ENCODE peak calls at places on chromosomes 13 and 19, in nine cellular contexts. L is lower lobe of right lung, S is astrocyte of the cerebellum, T is cardiac muscle cell, Q is esophagus muscularis mucosa, V is HFF-Myc, G is sigmoid colon, N is astrocyte, O is thyroid gland. R is an unnamed sample.

GRCh38 chr13:76723551-76724232 is 162.5 kb downstream of the KCTD12 start:
- DNase-seq in L (peak), S (peak), T (peak), Q (no peak), V (peak), G (no peak), N (peak), O (no peak), R (peak)

GRCh38 chr13:78910147-78910546 is 251.2 kb upstream of the OBI1 start:
- DNase-seq in L (no peak), S (no peak), T (no peak), Q (no peak), V (no peak), G (no peak), N (no peak), O (no peak), R (no peak)

GRCh38 chr13:67228909-67229308 is 1.2 kb downstream of the PCDH9 start:
- DNase-seq in L (no peak), S (no peak), T (peak), Q (no peak), V (no peak), G (no peak), N (peak), O (no peak), R (no peak)

GRCh38 chr19:575527-576506 is 3.4 kb downstream of the BSG start:
- DNase-seq in L (no peak), S (no peak), T (peak), Q (no peak), V (no peak), G (peak), N (peak), O (peak), R (no peak)

GRCh38 chr19:48249502-48250014 is 6.2 kb downstream of the CARD8 start:
- DNase-seq in L (peak), S (no peak), T (peak), Q (no peak), V (no peak), G (peak), N (no peak), O (peak), R (no peak)

GRCh38 chr19:13794388-13794751 is 873 bp upstream of the ZSWIM4 start:
- DNase-seq in L (peak), S (peak), T (peak), Q (peak), V (peak), G (peak), N (peak), O (peak), R (no peak)

GRCh38 chr19:39544201-39544903 is 4.4 kb upstream of the EID2 start:
- DNase-seq in L (no peak), S (no peak), T (peak), Q (no peak), V (no peak), G (no peak), N (no peak), O (no peak), R (no peak)

GRCh38 chr19:4575978-4576933 is 16.8 kb upstream of the SEMA6B start:
- DNase-seq in L (no peak), S (no peak), T (peak), Q (no peak), V (no peak), G (peak), N (peak), O (peak), R (no peak)

GRCh38 chr19:11539495-11540365 is 1.1 kb downstream of the CNN1 start:
- DNase-seq in L (no peak), S (no peak), T (peak), Q (no peak), V (no peak), G (peak), N (no peak), O (no peak), R (no peak)

GRCh38 chr19:36049080-36049698 is 4.9 kb downstream of the THAP8 start:
- DNase-seq in L (no peak), S (no peak), T (no peak), Q (no peak), V (no peak), G (no peak), N (no peak), O (no peak), R (no peak)

GRCh38 chr13:72774019-72774418 is 7.7 kb downstream of the DIS3 start:
- DNase-seq in L (no peak), S (no peak), T (peak), Q (no peak), V (no peak), G (no peak), N (peak), O (no peak), R (no peak)

GRCh38 chr13:80458546-80458945 is 117.6 kb upstream of the SPRY2 start:
- DNase-seq in L (no peak), S (no peak), T (no peak), Q (no peak), V (no peak), G (no peak), N (no peak), O (no peak), R (no peak)

GRCh38 chr13:82344867-82345266 is 1537.4 kb downstream of the SLITRK1 start:
- DNase-seq in L (no peak), S (no peak), T (no peak), Q (no peak), V (no peak), G (no peak), N (no peak), O (no peak), R (no peak)

GRCh38 chr19:56155124-56155687 is 14.1 kb downstream of the ZNF444 start:
- DNase-seq in L (no peak), S (no peak), T (peak), Q (no peak), V (no peak), G (no peak), N (no peak), O (no peak), R (no peak)

GRCh38 chr13:40316301-40316700 is 350.1 kb downstream of the FOXO1 start:
- DNase-seq in L (no peak), S (no peak), T (no peak), Q (peak), V (no peak), G (no peak), N (no peak), O (no peak), R (no peak)

GRCh38 chr13:77751513-77752456 is 54.3 kb downstream of the SLAIN1 start:
- DNase-seq in L (peak), S (peak), T (peak), Q (no peak), V (peak), G (no peak), N (peak), O (peak), R (peak)

GRCh38 chr13:52361225-52361624 is 44.7 kb downstream of the THSD1 start:
- DNase-seq in L (no peak), S (no peak), T (no peak), Q (no peak), V (no peak), G (no peak), N (no peak), O (no peak), R (no peak)

GRCh38 chr19:49196527-49197240 is 39.1 kb downstream of the TRPM4 start:
- DNase-seq in L (peak), S (no peak), T (peak), Q (no peak), V (no peak), G (peak), N (no peak), O (peak), R (no peak)

GRCh38 chr13:95276119-95276505 is 25.1 kb downstream of the ABCC4 start:
- DNase-seq in L (no peak), S (no peak), T (no peak), Q (no peak), V (no peak), G (peak), N (no peak), O (no peak), R (no peak)

GRCh38 chr19:18731562-18732008 is 48.1 kb downstream of the CRTC1 start:
- DNase-seq in L (no peak), S (no peak), T (peak), Q (no peak), V (no peak), G (no peak), N (peak), O (no peak), R (no peak)

GRCh38 chr13:64688893-64689677 is 2541.1 kb downstream of the PCDH9 start:
- DNase-seq in L (no peak), S (no peak), T (no peak), Q (no peak), V (no peak), G (no peak), N (peak), O (no peak), R (no peak)

GRCh38 chr19:58584498-58585441 is 11.6 kb upstream of the MZF1 start:
- DNase-seq in L (no peak), S (no peak), T (no peak), Q (no peak), V (no peak), G (no peak), N (no peak), O (no peak), R (no peak)

GRCh38 chr19:3984908-3985642 is at the start of gene EEF2:
- DNase-seq in L (peak), S (peak), T (peak), Q (peak), V (peak), G (peak), N (peak), O (peak), R (no peak)

GRCh38 chr13:44379885-44380284 is 6.3 kb downstream of the SERP2 start:
- DNase-seq in L (no peak), S (no peak), T (no peak), Q (no peak), V (no peak), G (no peak), N (no peak), O (no peak), R (no peak)

GRCh38 chr13:46484561-46484960 is 68.4 kb upstream of the LRCH1 start:
- DNase-seq in L (no peak), S (no peak), T (no peak), Q (no peak), V (no peak), G (no peak), N (no peak), O (no peak), R (no peak)

GRCh38 chr19:49067554-49067953 is 2.9 kb upstream of the NTF4 start:
- DNase-seq in L (no peak), S (no peak), T (no peak), Q (no peak), V (no peak), G (no peak), N (no peak), O (no peak), R (no peak)

GRCh38 chr13:99346328-99347070 is 39.3 kb upstream of the GPR183 start:
- DNase-seq in L (no peak), S (no peak), T (no peak), Q (peak), V (no peak), G (no peak), N (no peak), O (no peak), R (no peak)

GRCh38 chr19:34676697-34677385 is at the start of gene SCGB2B2:
- DNase-seq in L (peak), S (no peak), T (no peak), Q (no peak), V (peak), G (no peak), N (no peak), O (no peak), R (peak)
- TF ChIP-seq CTCF in L (no peak), S (no peak), T (peak), Q (no peak), V (peak), G (no peak), N (no peak), O (no peak), R (no peak)

DNA sequence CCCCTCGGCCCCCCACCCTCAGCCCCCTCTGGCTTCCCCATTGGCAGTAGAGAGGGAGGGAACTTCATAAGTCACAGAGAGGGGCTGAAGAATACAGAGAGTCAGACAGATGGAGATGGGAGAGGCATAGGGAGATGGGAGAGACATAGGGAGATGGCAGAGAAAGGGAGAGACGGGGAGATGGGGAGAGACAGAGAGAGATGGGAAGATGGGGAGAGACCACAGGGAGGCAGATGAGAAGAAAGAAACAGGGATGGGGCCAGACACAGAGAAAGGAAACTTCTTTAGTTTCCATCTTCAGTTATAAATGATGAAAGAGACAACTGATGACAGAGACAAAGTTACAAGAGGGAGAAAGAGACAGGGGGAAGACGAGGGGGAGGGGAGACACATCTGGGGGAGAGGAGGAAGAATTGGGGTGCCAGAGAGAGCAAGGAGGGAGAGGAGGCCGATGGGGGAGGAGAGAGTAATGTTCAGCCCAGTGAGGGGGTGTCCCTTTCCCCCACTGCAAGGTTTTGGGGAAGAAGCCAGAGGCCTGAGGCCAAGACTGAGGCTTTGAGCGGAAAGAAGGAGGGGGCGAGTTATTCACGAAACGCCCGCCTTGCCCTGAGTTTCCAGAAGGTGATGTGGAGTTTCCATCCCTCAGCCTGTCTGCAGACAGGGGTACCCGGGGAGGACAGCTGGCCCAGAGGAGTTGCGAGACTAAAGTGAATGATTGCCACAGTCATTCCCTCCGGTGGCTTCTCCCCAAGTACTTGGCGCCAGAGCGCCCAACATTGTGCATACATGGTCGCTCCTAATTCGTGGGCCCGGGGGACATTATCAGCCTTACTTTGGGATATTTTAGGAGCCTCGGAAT is 692 bp upstream of the PPAN start:
- DNase-seq in L (no peak), S (no peak), T (no peak), Q (no peak), V (no peak), G (no peak), N (no peak), O (no peak), R (no peak)
- H3K4me3 ChIP-seq in L (peak), S (peak), T (no peak), Q (peak), V (peak), G (peak), N (no peak), O (no peak), R (no peak)

DNA sequence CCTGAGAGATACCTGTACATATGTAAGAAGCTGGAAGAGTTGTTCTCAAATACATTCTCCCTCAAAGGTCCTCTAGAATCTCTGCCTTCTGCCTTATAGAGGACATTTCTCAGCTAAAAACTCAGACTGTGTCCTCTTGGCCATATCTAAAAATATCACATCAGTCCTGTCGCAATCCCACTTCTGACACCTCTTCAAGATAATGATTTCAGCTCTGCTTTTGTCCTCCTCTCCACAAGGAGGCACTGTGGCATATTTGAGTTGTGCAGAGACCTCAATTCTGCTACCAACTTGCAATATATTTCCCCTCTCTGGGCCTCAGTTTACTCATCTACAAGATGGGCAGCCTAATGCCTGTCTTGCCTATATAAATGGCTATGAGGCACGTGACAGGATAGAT is 16.6 kb downstream of the ADAMTS10 start:
- DNase-seq in L (no peak), S (no peak), T (no peak), Q (no peak), V (no peak), G (no peak), N (no peak), O (no peak), R (no peak)
- TF ChIP-seq CTCF in L (no peak), S (peak), T (peak), Q (no peak), V (no peak), G (no peak), N (peak), O (no peak), R (peak)

DNA sequence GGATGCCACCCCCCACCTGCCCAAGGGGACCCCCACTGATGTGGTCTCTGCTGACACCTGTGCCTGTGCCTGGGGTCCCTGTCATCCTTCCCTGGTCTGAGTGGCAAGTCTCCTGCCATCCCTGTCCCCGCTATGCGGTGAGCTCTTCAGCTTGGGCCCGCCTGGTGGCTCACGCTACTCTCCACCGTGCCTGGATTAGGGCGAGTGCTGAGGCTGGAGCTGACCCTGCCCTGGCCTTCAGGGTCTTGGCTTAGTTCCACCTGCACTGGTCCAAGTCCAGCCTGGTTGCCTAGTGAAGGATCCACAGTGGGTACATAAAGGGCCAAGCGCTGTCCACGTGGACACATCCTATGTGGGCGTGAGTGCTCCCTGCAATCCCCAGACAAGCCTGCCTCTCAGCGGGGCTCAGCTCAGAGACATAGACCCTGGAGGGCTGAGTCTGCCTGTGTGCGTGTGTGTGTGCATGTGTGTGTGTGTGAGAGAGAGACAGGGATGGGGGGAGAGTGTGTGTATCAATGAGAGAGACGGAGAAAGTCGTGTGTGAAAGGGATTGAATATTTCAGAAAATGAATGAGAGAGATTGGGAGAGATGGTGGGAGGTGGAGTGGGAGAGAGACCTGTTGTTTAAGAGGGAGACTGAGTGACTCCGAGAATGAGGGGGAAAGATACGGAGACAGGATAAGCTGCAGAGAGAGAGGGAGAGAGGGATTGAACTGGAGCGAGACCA is 22.2 kb downstream of the WTIP start:
- DNase-seq in L (no peak), S (no peak), T (no peak), Q (no peak), V (no peak), G (no peak), N (no peak), O (no peak), R (no peak)
- H3K4me3 ChIP-seq in L (no peak), S (no peak), T (no peak), Q (no peak), V (no peak), G (no peak), N (no peak), O (no peak), R (no peak)

GRCh38 chr19:10270616-10271394 is at the start of gene ICAM1:
- DNase-seq in L (peak), S (no peak), T (peak), Q (peak), V (no peak), G (peak), N (peak), O (peak), R (peak)
- TF ChIP-seq CTCF in L (peak), S (no peak), T (no peak), Q (no peak), V (no peak), G (no peak), N (no peak), O (no peak), R (no peak)

GRCh38 chr19:6501740-6502648 is at the start of gene TUBB4A:
- DNase-seq in L (no peak), S (no peak), T (no peak), Q (no peak), V (no peak), G (no peak), N (no peak), O (no peak), R (no peak)
- H3K4me3 ChIP-seq in L (peak), S (peak), T (peak), Q (peak), V (peak), G (peak), N (no peak), O (no peak), R (peak)

GRCh38 chr19:17389957-17390664 is 3.9 kb downstream of the CCDC194 start:
- DNase-seq in L (no peak), S (no peak), T (no peak), Q (no peak), V (no peak), G (no peak), N (no peak), O (no peak), R (no peak)

GRCh38 chr19:17390665-17391370 is 3.2 kb downstream of the CCDC194 start:
- DNase-seq in L (peak), S (peak), T (peak), Q (peak), V (peak), G (peak), N (peak), O (peak), R (no peak)

GRCh38 chr19:17393914-17394313 is at the start of gene CCDC194:
- DNase-seq in L (no peak), S (no peak), T (no peak), Q (no peak), V (no peak), G (no peak), N (no peak), O (no peak), R (no peak)

GRCh38 chr19:17389288-17389687 is 4.7 kb downstream of the CCDC194 start:
- DNase-seq in L (no peak), S (no peak), T (no peak), Q (no peak), V (no peak), G (no peak), N (no peak), O (no peak), R (no peak)

DNA sequence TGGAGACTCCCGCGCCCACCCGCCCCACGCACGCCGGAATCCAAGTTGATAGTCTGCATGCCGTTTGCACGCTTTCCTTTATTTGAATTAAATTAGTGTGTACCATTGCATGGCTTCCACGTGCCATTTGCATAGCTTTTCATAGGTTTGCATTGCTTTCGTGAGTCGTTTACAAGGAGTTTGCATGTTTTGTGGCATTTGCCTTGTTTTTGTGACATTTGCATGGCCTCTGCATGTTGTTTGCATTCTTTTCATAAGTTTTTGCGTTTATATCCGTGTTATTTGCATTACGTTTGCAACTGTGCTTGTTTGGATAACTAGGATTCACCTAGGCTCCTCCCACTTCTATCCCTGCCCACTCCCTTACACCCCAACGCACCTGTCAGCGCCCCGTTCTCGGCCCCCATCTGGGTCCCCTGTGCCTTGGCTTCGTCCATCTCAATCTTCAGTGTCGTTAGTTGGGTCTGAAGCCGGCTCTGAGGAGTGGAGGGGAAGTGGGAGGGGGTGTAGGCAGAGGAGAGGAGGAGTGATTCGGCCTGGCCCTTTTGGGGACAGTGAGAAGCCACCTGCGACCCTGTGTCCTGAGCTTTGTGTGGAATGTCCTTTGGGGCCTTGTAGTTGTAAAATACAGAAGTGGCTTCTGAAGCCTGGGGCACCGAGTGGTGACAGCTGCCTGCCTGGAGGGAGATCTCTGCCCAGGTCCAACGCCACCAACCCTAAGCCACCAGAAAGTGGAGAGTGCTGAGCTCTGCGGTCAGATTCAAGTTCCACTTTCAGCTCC is 2.4 kb downstream of the CCDC194 start:
- DNase-seq in L (no peak), S (no peak), T (no peak), Q (no peak), V (no peak), G (no peak), N (no peak), O (no peak), R (no peak)
- TF ChIP-seq CTCF in L (no peak), S (no peak), T (no peak), Q (no peak), V (no peak), G (peak), N (no peak), O (no peak), R (no peak)

R was measured in epithelial cell of proximal tubule.